ENCODE peak calls at places on chromosomes 1 and 21, in six cellular contexts. One of them, this sample, is unnamed.

GRCh38 chr1:2126331-2127180 is 68.0 kb downstream of the FAAP20 start:
- DNase-seq in GM12878: no peak
- DNase-seq in K562: no peak
- DNase-seq in HepG2: no peak
- DNase-seq in GM12891: no peak
- DNase-seq in H1: no peak
- DNase-seq in this sample: no peak

GRCh38 chr1:81430955-81431646 is 369.6 kb upstream of the ADGRL2 start:
- DNase-seq in GM12878: peak; percentile 12
- DNase-seq in GM12891: no peak
- DNase-seq in HepG2: no peak
- DNase-seq in K562: no peak
- DNase-seq in H1: no peak
- DNase-seq in this sample: no peak

GRCh38 chr1:28078680-28079626 is 9.5 kb downstream of the EYA3 start:
- DNase-seq in HepG2: peak; percentile 80
- DNase-seq in K562: no peak
- DNase-seq in H1: no peak
- DNase-seq in GM12878: no peak
- DNase-seq in GM12891: no peak
- DNase-seq in this sample: no peak

GRCh38 chr1:39919545-39919944 is 17.8 kb upstream of the MYCL start:
- DNase-seq in H1: peak; percentile 60
- DNase-seq in HepG2: peak; percentile 61
- DNase-seq in GM12878: peak; percentile 35
- DNase-seq in GM12891: peak; percentile 77
- DNase-seq in K562: peak; percentile 85
- DNase-seq in this sample: peak; percentile 73

GRCh38 chr1:16082283-16083038 is 9.0 kb upstream of the FAM131C start:
- DNase-seq in GM12891: peak; percentile 71
- DNase-seq in H1: peak; percentile 95
- DNase-seq in GM12878: no peak
- DNase-seq in HepG2: peak; percentile 53
- DNase-seq in K562: peak; percentile 86
- DNase-seq in this sample: peak; percentile 67

GRCh38 chr1:17372955-17373354 is 959 bp downstream of the PADI6 start:
- DNase-seq in GM12891: no peak
- DNase-seq in K562: no peak
- DNase-seq in HepG2: no peak
- DNase-seq in GM12878: no peak
- DNase-seq in H1: no peak
- DNase-seq in this sample: no peak

GRCh38 chr21:31554511-31555022 is 104.9 kb upstream of the SOD1 start:
- DNase-seq in HepG2: no peak
- DNase-seq in K562: no peak
- DNase-seq in GM12878: peak; percentile 46
- DNase-seq in H1: no peak
- DNase-seq in GM12891: no peak
- DNase-seq in this sample: no peak

GRCh38 chr1:162391790-162392563 is 10.4 kb downstream of the C1orf226 start:
- DNase-seq in K562: peak; percentile 64
- DNase-seq in GM12891: peak; percentile 35
- DNase-seq in GM12878: no peak
- DNase-seq in HepG2: peak; percentile 28
- DNase-seq in H1: peak; percentile 40
- DNase-seq in this sample: no peak

GRCh38 chr1:41618066-41618825 is 133.8 kb upstream of the EDN2 start:
- DNase-seq in HepG2: no peak
- DNase-seq in H1: no peak
- DNase-seq in GM12878: no peak
- DNase-seq in K562: no peak
- DNase-seq in GM12891: no peak
- DNase-seq in this sample: no peak

GRCh38 chr1:47725732-47726495 is 271.3 kb downstream of the TRABD2B start:
- DNase-seq in HepG2: peak; percentile 43
- DNase-seq in K562: peak; percentile 80
- DNase-seq in GM12878: peak; percentile 7
- DNase-seq in GM12891: peak; percentile 72
- DNase-seq in H1: peak; percentile 84
- DNase-seq in this sample: peak; percentile 59

GRCh38 chr1:181318022-181318857 is 165.1 kb upstream of the CACNA1E start:
- DNase-seq in GM12891: no peak
- DNase-seq in H1: peak; percentile 72
- DNase-seq in K562: no peak
- DNase-seq in GM12878: no peak
- DNase-seq in HepG2: no peak
- DNase-seq in this sample: no peak

GRCh38 chr1:240608707-240609106 is 3.2 kb downstream of the GREM2 start:
- DNase-seq in GM12891: no peak
- DNase-seq in GM12878: no peak
- DNase-seq in HepG2: no peak
- DNase-seq in H1: no peak
- DNase-seq in K562: no peak
- DNase-seq in this sample: no peak

GRCh38 chr21:41931041-41931451 is 22.8 kb downstream of the C2CD2 start:
- DNase-seq in K562: no peak
- DNase-seq in GM12891: no peak
- DNase-seq in H1: no peak
- DNase-seq in GM12878: no peak
- DNase-seq in HepG2: no peak
- DNase-seq in this sample: no peak

GRCh38 chr1:39163469-39163868 is 41.0 kb upstream of the MACF1 start:
- DNase-seq in GM12878: no peak
- DNase-seq in HepG2: no peak
- DNase-seq in K562: no peak
- DNase-seq in H1: no peak
- DNase-seq in GM12891: no peak
- DNase-seq in this sample: no peak

GRCh38 chr1:214670098-214670497 is 67.1 kb downstream of the CENPF start:
- DNase-seq in K562: no peak
- DNase-seq in H1: no peak
- DNase-seq in HepG2: peak; percentile 67
- DNase-seq in GM12891: no peak
- DNase-seq in GM12878: no peak
- DNase-seq in this sample: no peak

DNA sequence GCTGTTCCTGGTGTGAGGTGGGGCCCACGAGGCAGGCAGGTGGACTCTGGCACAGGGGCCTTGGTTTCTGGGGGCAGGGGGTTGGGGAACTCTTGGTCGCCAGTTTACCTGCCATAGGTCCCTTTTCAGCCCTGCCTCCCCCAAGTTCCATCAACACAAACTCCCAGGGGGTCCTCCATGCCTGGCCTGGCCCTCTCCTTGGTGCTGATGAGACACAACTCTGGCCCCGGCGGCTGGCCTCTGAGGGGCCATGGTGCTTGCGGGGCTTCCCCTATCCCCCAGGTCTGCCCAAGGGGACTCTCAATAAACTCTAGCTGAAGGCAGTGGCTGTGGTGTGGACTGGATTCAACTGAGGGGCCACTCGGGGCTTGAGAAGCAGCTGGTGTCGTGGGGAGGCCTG is 16.0 kb downstream of the HTR6 start:
- DNase-seq in HepG2: no peak
- DNase-seq in K562: no peak
- DNase-seq in GM12878: no peak
- DNase-seq in GM12891: no peak
- DNase-seq in H1: no peak
- DNase-seq in this sample: no peak
- TF ChIP-seq TAF1 in HepG2: no peak
- TF ChIP-seq TAF1 in K562: no peak
- TF ChIP-seq TAF1 in GM12878: no peak
- TF ChIP-seq TAF1 in GM12891: no peak
- TF ChIP-seq TAF1 in H1: no peak
- TF ChIP-seq TAF1 in this sample: no peak

GRCh38 chr1:206490643-206491421 is 16.5 kb upstream of the RASSF5 start:
- DNase-seq in GM12878: no peak
- DNase-seq in HepG2: no peak
- DNase-seq in K562: no peak
- DNase-seq in H1: no peak
- DNase-seq in GM12891: no peak
- DNase-seq in this sample: no peak

GRCh38 chr1:206487970-206488369 is 17.7 kb downstream of the IKBKE start:
- DNase-seq in GM12891: no peak
- DNase-seq in H1: no peak
- DNase-seq in GM12878: no peak
- DNase-seq in HepG2: no peak
- DNase-seq in K562: no peak
- DNase-seq in this sample: no peak

GRCh38 chr1:206484901-206485300 is 14.6 kb downstream of the IKBKE start:
- DNase-seq in K562: no peak
- DNase-seq in GM12891: no peak
- DNase-seq in HepG2: no peak
- DNase-seq in GM12878: no peak
- DNase-seq in H1: no peak
- DNase-seq in this sample: no peak

GRCh38 chr1:206489980-206490534 is 17.3 kb upstream of the RASSF5 start:
- DNase-seq in GM12878: no peak
- DNase-seq in H1: peak; percentile 97
- DNase-seq in GM12891: peak; percentile 84
- DNase-seq in K562: peak; percentile 94
- DNase-seq in HepG2: peak; percentile 35
- DNase-seq in this sample: peak; percentile 87

DNA sequence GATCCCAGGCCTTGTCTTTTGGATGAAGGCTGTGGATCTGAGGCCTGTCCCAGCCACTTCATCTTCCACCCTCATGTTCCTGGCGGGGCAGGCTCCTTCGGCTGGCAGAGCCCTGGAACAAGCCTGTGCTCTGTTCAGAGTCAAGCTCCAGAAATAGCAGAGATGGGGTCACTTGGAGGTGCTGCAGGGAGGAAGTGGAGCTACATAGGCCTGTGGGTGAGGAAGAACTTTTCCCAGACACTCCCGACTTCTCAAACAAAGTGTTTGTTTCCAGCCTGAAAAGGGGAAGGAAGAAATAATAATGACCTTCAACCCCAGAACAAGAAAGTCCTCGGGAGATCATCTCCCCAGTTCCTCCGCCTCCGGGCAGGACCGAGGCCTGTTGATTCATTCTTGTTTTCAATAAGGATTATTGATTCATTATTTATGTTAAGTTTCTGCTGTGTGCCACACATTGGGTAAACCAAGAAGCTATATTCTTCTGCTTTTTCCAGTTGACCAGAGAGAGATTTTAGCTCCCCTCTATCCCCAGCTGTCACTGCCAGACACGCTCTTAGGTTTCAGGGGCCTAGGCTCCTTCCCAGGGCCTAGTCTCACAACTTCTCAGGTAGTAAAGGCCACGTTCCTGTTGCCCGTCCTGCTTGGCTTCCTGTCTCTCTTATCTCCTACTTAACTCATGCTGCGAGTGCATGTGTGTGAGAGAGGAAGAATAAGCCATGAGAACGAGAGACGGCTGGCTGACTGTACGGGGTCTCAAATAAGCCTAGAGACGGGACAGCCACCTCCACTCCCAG is 16.9 kb downstream of the IKBKE start:
- DNase-seq in HepG2: no peak
- DNase-seq in H1: no peak
- DNase-seq in GM12891: no peak
- DNase-seq in K562: no peak
- DNase-seq in GM12878: no peak
- DNase-seq in this sample: no peak
- TF ChIP-seq POLR2A in HepG2: no peak
- TF ChIP-seq POLR2A in H1: no peak
- TF ChIP-seq POLR2A in GM12891: no peak
- TF ChIP-seq POLR2A in K562: no peak
- TF ChIP-seq POLR2A in GM12878: no peak
- TF ChIP-seq POLR2A in this sample: no peak

GRCh38 chr1:234779160-234779538 is 169.2 kb upstream of the IRF2BP2 start:
- DNase-seq in HepG2: no peak
- DNase-seq in GM12878: no peak
- DNase-seq in GM12891: no peak
- DNase-seq in K562: peak; percentile 29
- DNase-seq in H1: peak; percentile 55
- DNase-seq in this sample: no peak
- TF ChIP-seq TAF1 in HepG2: no peak
- TF ChIP-seq TAF1 in GM12878: no peak
- TF ChIP-seq TAF1 in GM12891: no peak
- TF ChIP-seq TAF1 in K562: no peak
- TF ChIP-seq TAF1 in H1: no peak
- TF ChIP-seq TAF1 in this sample: no peak

GRCh38 chr1:11101347-11101746 is 1.7 kb upstream of the EXOSC10 start:
- DNase-seq in HepG2: no peak
- DNase-seq in GM12891: no peak
- DNase-seq in K562: no peak
- DNase-seq in H1: no peak
- DNase-seq in GM12878: no peak
- DNase-seq in this sample: no peak

GRCh38 chr1:11098931-11099309 is 749 bp downstream of the EXOSC10 start:
- DNase-seq in HepG2: no peak
- DNase-seq in GM12891: no peak
- DNase-seq in GM12878: no peak
- DNase-seq in K562: no peak
- DNase-seq in H1: no peak
- DNase-seq in this sample: no peak

GRCh38 chr1:11100149-11100493 is 452 bp upstream of the EXOSC10 start:
- DNase-seq in HepG2: no peak
- DNase-seq in GM12891: no peak
- DNase-seq in H1: no peak
- DNase-seq in K562: no peak
- DNase-seq in GM12878: no peak
- DNase-seq in this sample: no peak

GRCh38 chr1:11099310-11100148 is at the start of gene EXOSC10:
- DNase-seq in GM12878: peak; percentile 66
- DNase-seq in K562: peak; percentile 99
- DNase-seq in HepG2: peak; percentile 81
- DNase-seq in H1: peak; percentile 98
- DNase-seq in GM12891: peak; percentile 94
- DNase-seq in this sample: peak; percentile 96
- TF ChIP-seq POLR2A in GM12878: peak; percentile 87
- TF ChIP-seq POLR2A in K562: peak; percentile 93
- TF ChIP-seq POLR2A in HepG2: peak; percentile 83
- TF ChIP-seq POLR2A in H1: peak; percentile 58
- TF ChIP-seq POLR2A in GM12891: peak; percentile 78
- TF ChIP-seq POLR2A in this sample: peak; percentile 88

DNA sequence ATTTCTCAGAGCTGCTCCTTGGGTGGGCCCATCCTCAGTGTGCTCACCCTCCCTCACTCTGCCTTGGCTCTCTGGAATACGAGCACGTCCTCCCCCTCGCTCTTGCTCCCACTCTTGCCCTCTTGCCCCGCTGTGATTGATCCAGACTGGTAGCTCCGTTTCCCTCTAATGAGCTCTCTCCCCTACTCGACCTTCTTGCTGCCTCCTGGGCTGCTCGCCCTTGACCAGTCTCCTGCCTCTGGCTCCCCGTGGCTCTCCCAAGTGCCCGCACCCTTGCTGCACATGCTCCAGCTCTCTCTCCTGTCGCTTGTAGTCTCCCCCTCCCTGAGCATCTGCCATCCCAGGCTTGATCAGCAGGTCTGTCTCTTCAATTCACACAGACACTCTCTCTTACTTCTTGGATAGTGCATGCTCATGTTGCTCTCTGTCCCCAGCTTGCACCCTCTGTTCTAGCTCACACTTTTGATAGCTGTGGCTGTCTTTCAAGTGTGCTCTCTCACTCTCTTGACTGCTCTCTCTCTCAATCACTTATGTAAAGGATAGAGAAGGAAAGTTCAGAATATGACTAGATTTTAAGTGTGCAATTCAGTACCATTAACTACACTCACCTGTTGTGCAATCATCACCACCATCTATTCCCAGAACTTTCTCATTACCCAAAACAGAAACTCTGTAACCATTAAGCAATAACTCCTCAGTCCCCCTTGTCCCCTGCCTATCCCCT is 51.1 kb downstream of the PHC2 start:
- DNase-seq in GM12891: no peak
- DNase-seq in HepG2: no peak
- DNase-seq in GM12878: no peak
- DNase-seq in H1: no peak
- DNase-seq in K562: no peak
- DNase-seq in this sample: no peak
- TF ChIP-seq TAF1 in GM12891: no peak
- TF ChIP-seq TAF1 in HepG2: no peak
- TF ChIP-seq TAF1 in GM12878: no peak
- TF ChIP-seq TAF1 in H1: no peak
- TF ChIP-seq TAF1 in K562: no peak
- TF ChIP-seq TAF1 in this sample: no peak